ENCODE peak calls at places on chromosomes 7 and 10, in nine cellular contexts. N, Q, V, I, P, R, F, C and W are unnamed samples. For H3K27me3, the result is how much of the 10 kb centered on the place peaks cover.

GRCh38 chr10:132716691-132717490 is 69.1 kb downstream of the NKX6-2 start:
- DNase-seq in Q (no peak), F (no peak), V (no peak), C (no peak), N (peak), R (no peak), I (no peak), P (no peak), W (no peak)

GRCh38 chr7:125357681-125358440 is 428.2 kb upstream of the POT1 start:
- DNase-seq in V (no peak), C (no peak), P (no peak), I (no peak), R (no peak), N (no peak), F (no peak), Q (no peak), W (no peak)

GRCh38 chr10:76558586-76558985 is 1079.0 kb downstream of the KCNMA1 start:
- DNase-seq in N (no peak), I (no peak), R (no peak), F (no peak), V (no peak), C (no peak), Q (peak), P (peak), W (no peak)

GRCh38 chr7:154744861-154745258 is 258.1 kb downstream of the PAXIP1 start:
- DNase-seq in P (no peak), V (no peak), F (no peak), Q (no peak), I (no peak), C (no peak), R (no peak), N (no peak), W (no peak)

GRCh38 chr10:70445718-70446485 is 4.4 kb upstream of the NODAL start:
- DNase-seq in P (no peak), N (no peak), R (peak), C (no peak), F (no peak), I (peak), Q (no peak), V (no peak), W (no peak)

GRCh38 chr7:68148440-68148839 is 1151.8 kb downstream of the TYW1 start:
- DNase-seq in I (peak), V (no peak), N (no peak), F (no peak), R (no peak), Q (no peak), C (no peak), P (no peak), W (no peak)

GRCh38 chr10:125002044-125002422 is 60.1 kb downstream of the ZRANB1 start:
- DNase-seq in R (no peak), N (no peak), Q (no peak), V (no peak), P (no peak), F (no peak), C (peak), I (no peak), W (no peak)

GRCh38 chr10:3931224-3931623 is 146.2 kb upstream of the KLF6 start:
- DNase-seq in V (no peak), I (no peak), N (no peak), F (no peak), C (no peak), P (no peak), Q (no peak), R (no peak), W (no peak)

GRCh38 chr7:92025260-92025659 is 84.6 kb downstream of the AKAP9 start:
- DNase-seq in V (no peak), F (no peak), I (no peak), N (no peak), P (no peak), R (peak), Q (peak), C (no peak), W (no peak)

DNA sequence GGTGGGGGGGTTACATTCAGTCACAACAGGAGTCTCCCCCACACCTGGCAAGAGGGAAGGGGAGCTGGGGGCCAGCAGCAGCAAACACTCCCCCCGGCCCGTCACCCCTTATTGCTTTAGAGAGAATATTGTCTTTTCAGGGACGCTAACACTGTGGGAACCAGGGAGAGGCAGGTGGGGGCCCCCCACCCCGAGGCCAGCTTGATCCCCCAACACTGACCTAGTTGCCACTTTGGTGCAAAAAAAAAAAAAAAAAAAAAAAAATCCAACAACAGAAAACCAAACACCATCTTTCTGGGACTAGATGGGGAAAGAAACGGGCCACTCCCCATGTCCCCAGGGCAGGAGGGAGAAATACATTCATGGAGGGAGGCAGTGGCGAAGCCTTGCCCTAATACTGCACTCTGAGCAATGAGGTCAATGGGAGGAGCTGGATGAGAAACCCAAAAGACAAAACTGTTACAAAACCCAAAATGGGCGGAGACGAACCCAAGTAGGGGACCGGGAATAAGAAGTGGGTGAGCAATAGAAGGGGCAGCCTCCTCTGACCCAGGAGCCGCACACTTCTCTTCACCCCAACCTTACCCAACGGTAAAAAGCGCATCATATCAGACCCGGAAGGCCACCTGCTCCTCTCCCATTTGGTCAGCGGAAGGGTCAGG is 6.5 kb downstream of the GNB2 start:
- DNase-seq in Q (no peak), F (no peak), C (peak), I (no peak), P (no peak), N (no peak), V (no peak), R (no peak), W (no peak)
- H3K27ac ChIP-seq in Q (no peak), F (peak), C (peak), I (peak), P (peak), N (peak), V (no peak), R (no peak), W (peak)

GRCh38 chr7:158581440-158582088 is 6.1 kb downstream of the PTPRN2 start:
- DNase-seq in R (no peak), C (no peak), Q (no peak), N (no peak), F (no peak), P (peak), V (no peak), I (no peak), W (no peak)

GRCh38 chr7:158583143-158583542 is 4.5 kb downstream of the PTPRN2 start:
- DNase-seq in R (no peak), C (no peak), Q (no peak), P (no peak), N (no peak), V (no peak), F (no peak), I (no peak), W (no peak)

GRCh38 chr7:158583810-158584209 is 3.8 kb downstream of the PTPRN2 start:
- DNase-seq in V (no peak), Q (no peak), P (no peak), N (no peak), C (no peak), I (no peak), F (no peak), R (no peak), W (no peak)

GRCh38 chr7:158579662-158580646 is 7.7 kb downstream of the PTPRN2 start:
- DNase-seq in C (no peak), P (peak), I (no peak), V (no peak), F (no peak), Q (no peak), R (no peak), N (no peak), W (no peak)

DNA sequence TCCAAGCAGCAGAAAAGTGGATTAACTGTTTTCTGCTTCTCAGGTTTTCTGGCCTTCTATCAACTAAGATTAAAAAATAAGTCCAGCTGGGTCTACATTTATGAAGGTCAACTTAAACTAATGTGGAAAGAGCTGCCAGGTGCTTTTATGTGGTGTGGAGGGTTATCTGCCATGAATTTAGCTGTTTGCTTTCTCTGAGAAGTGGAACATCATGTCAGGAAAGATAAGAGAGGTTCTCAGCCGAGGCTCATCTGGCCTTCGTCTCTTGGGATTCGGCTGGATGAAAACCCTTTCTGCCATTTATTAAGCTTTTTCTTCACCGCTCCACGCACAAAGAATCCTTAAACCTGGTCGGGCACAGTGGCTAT is 5.5 kb downstream of the PTPRN2 start:
- DNase-seq in F (no peak), V (no peak), I (no peak), N (no peak), Q (no peak), C (no peak), R (no peak), P (no peak), W (no peak)
- H3K27me3 ChIP-seq in F (under half), V (under half), I (under half), N (under half), Q (under half), C (half or more), R (under half), P (under half), W (under half)

GRCh38 chr10:17060289-17060688 is 69.3 kb downstream of the CUBN start:
- DNase-seq in N (no peak), I (no peak), R (no peak), C (no peak), F (no peak), P (no peak), Q (no peak), V (no peak), W (no peak)
- H3K27ac ChIP-seq in N (no peak), I (no peak), R (no peak), C (no peak), F (no peak), P (no peak), Q (no peak), V (no peak), W (no peak)

DNA sequence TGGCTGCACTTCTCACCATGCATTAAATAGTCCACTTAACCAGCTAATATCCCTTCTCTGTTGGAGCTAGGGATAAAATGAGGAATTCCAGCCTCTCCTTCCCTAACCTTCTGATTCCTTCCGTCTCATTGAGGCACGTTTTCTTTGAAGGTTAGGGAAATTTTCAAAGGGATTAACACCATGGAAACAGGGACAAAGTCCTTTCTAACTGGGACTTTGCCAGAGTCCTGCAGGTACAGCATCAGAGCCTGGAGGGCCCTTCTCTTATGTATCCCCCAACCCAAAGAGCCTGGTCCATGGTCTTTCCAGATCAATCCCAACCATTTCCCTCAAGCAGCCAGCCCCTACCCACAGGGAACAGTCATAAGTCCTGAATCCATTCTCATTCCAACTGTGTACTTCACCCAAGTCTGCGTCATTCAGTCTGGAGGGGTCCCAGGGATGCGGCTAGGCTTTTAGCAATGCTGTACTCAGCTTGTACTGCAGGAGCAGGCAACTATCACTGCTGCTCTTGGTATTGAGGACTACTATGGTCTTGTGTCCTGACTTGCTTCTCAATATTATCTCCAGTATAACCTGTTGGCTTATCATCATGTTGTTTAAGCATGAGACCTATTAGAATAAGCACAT is 34.6 kb upstream of the CROT start:
- DNase-seq in I (no peak), N (no peak), Q (no peak), F (no peak), P (peak), V (no peak), R (no peak), C (no peak), W (no peak)
- H3K27me3 ChIP-seq in I (under half), N (under half), Q (under half), F (under half), P (under half), V (under half), R (under half), C (under half), W (under half)

GRCh38 chr7:27100601-27101187 is 1.8 kb downstream of the HOXA2 start:
- DNase-seq in P (no peak), F (no peak), C (no peak), N (no peak), Q (no peak), I (no peak), V (no peak), R (no peak), W (no peak)
- H3K27ac ChIP-seq in P (no peak), F (peak), C (peak), N (peak), Q (peak), I (no peak), V (no peak), R (peak), W (peak)

GRCh38 chr7:128941323-128941890 is 3.7 kb downstream of the IRF5 start:
- DNase-seq in C (no peak), N (peak), R (no peak), P (no peak), I (no peak), Q (no peak), V (no peak), F (no peak), W (no peak)
- H3K27me3 ChIP-seq in C (half or more), N (under half), R (half or more), P (under half), I (half or more), Q (under half), V (under half), F (under half), W (under half)